ENCODE peak calls at places on chromosomes 4 and X, in four cellular contexts. Z is H1, V is HEK293T, S is HepG2. L is an unnamed sample.

GRCh38 chr4:105490523-105490922 is 16.7 kb upstream of the PPA2 start:
- DNase-seq in S (no peak), V (no peak), Z (no peak), L (no peak)

GRCh38 chr4:85762204-85762884 is 287.4 kb downstream of the ARHGAP24 start:
- DNase-seq in V (no peak), Z (no peak), S (no peak), L (no peak)

GRCh38 chrX:43595931-43596330 is 60.2 kb upstream of the MAOA start:
- DNase-seq in S (no peak), Z (no peak), V (no peak), L (no peak)

GRCh38 chr4:8871417-8872401 is at the start of gene HMX1:
- DNase-seq in V (peak), Z (peak), S (no peak), L (no peak)

GRCh38 chr4:173214661-173215060 is 46.0 kb downstream of the GALNT7 start:
- DNase-seq in V (no peak), Z (no peak), S (no peak), L (no peak)

GRCh38 chr4:164536829-164537228 is 217.1 kb upstream of the SMIM31 start:
- DNase-seq in S (peak), Z (no peak), V (no peak), L (no peak)

GRCh38 chrX:74419861-74420193 is 1.5 kb upstream of the SLC16A2 start:
- DNase-seq in Z (no peak), S (no peak), V (peak), L (no peak)

GRCh38 chrX:101203782-101204351 is 15.7 kb upstream of the DRP2 start:
- DNase-seq in V (no peak), S (no peak), Z (no peak), L (no peak)

GRCh38 chr4:7429601-7430078 is 5.1 kb downstream of the PSAPL1 start:
- DNase-seq in V (no peak), S (no peak), Z (peak), L (no peak)

GRCh38 chrX:65726708-65727107 is 59.3 kb downstream of the MSN start:
- DNase-seq in S (no peak), Z (no peak), V (no peak), L (peak)

GRCh38 chrX:150625875-150626274 is 57.5 kb downstream of the MTM1 start:
- DNase-seq in V (no peak), Z (no peak), S (no peak), L (no peak)

GRCh38 chr4:35364321-35364870 is 879.9 kb downstream of the ARAP2 start:
- DNase-seq in S (no peak), V (no peak), Z (no peak), L (no peak)

GRCh38 chr4:173294444-173294843 is 39.7 kb downstream of the HMGB2 start:
- DNase-seq in V (no peak), S (no peak), Z (no peak), L (no peak)

GRCh38 chr4:70936200-70936787 is 34.1 kb downstream of the MOB1B start:
- DNase-seq in V (no peak), S (no peak), Z (no peak), L (no peak)

GRCh38 chr4:39706334-39706733 is 8.4 kb downstream of the UBE2K start:
- DNase-seq in S (peak), V (no peak), Z (peak), L (no peak)

GRCh38 chr4:6119507-6120020 is 80.8 kb downstream of the JAKMIP1 start:
- DNase-seq in V (no peak), Z (no peak), S (no peak), L (no peak)

GRCh38 chr4:93384897-93385296 is 443.7 kb upstream of the ATOH1 start:
- DNase-seq in Z (no peak), S (no peak), V (no peak), L (no peak)

GRCh38 chr4:124276461-124276860 is 436.1 kb downstream of the ANKRD50 start:
- DNase-seq in Z (no peak), S (no peak), V (no peak), L (no peak)

GRCh38 chr4:89797117-89797516 is 39.8 kb downstream of the SNCA start:
- DNase-seq in V (no peak), S (no peak), Z (no peak), L (no peak)

GRCh38 chr4:39655866-39656265 is 17.2 kb upstream of the SMIM14 start:
- DNase-seq in S (peak), V (no peak), Z (no peak), L (no peak)

GRCh38 chr4:38533024-38533556 is 130.9 kb upstream of the KLF3 start:
- DNase-seq in Z (no peak), S (no peak), V (no peak), L (no peak)

DNA sequence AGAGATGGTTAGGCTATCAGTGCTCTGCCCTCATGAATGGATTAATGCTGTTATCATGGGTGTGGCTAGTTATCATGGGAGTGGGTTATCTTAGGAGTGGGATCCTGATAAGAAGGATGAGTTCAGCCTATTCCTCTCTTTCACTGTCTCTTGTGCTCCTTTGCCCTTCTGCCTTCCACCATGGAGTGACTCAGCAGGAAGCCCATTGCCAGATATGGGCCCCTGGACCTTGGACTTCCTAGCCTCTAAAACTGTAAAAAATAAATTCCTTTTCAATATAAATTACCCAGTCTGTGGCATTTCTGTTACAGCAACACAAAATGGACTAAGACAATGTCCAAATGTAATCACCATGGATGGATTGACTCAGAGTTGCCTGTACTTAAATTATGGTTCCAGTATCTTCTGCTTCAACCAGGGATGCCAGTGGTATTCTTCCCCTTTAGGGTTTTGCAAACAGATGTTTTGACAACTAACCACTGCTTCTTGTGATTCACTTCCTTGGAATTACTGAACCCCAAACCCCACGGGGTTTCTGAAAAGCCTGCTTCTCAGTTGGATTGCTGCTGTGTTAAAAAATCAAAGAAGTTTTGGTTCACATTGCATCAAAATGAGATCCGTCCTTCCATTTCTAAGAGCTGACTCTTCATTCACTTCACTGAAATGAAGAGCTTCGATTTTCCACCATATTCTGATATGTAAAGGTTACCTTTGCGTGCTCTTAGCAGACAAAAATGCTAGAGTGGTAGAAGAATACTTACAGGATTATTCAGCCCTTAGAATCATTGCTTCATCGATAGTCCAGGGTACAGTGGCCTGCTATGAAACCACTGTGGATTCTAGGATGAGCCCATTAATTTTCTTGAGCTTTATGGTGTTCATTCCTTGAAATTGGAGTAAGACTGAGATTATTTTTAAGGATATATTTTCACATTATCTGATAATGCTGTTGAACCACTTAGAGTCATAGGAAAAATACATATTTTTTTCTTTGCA is 107.7 kb downstream of the FRMPD4 start:
- DNase-seq in Z (no peak), V (no peak), S (no peak), L (peak)
- TF ChIP-seq SUZ12 in Z (no peak), V (no peak), S (no peak), L (no peak)

GRCh38 chr4:153233761-153234371 is 29.6 kb downstream of the TRIM2 start:
- DNase-seq in S (no peak), Z (no peak), V (no peak), L (no peak)
- TF ChIP-seq SUZ12 in S (no peak), Z (no peak), V (no peak), L (no peak)

DNA sequence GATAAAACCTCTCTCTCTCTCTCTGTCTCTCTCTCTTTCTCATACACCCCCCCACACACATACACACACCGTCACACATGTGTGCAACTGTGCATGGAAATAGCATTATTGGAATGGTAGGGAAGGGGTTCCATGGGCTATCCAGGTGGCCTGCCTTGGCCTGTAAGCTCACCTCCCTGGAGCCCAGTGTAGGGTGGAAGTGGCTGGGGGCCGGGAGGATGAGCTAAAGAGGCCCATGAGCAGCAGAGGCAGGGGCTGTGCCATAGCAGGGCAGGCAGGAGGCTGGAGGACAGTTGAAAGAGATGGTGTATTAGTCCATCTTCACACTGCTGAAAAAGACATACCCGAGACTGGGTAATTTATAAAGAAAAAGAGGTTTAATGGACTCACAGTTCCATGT is 74.2 kb downstream of the CYTL1 start:
- DNase-seq in V (no peak), Z (no peak), S (no peak), L (no peak)
- TF ChIP-seq SUZ12 in V (no peak), Z (no peak), S (no peak), L (no peak)

GRCh38 chr4:183175631-183176232 is 76.7 kb downstream of the WWC2 start:
- DNase-seq in S (peak), Z (no peak), V (no peak), L (no peak)

GRCh38 chr4:183173580-183174526 is 74.8 kb downstream of the WWC2 start:
- DNase-seq in V (no peak), S (no peak), Z (no peak), L (no peak)

GRCh38 chr4:183178201-183178600 is 79.1 kb downstream of the WWC2 start:
- DNase-seq in Z (no peak), V (no peak), S (no peak), L (no peak)

GRCh38 chr4:183180096-183180495 is 81.0 kb downstream of the WWC2 start:
- DNase-seq in Z (no peak), V (no peak), S (no peak), L (no peak)

GRCh38 chr4:183177001-183177400 is 77.9 kb downstream of the WWC2 start:
- DNase-seq in V (no peak), S (no peak), Z (no peak), L (no peak)
- TF ChIP-seq SUZ12 in V (no peak), S (no peak), Z (no peak), L (no peak)

GRCh38 chr4:87944967-87945366 is 30.5 kb upstream of the SPP1 start:
- DNase-seq in S (no peak), V (no peak), Z (no peak), L (no peak)
- TF ChIP-seq SUZ12 in S (no peak), V (no peak), Z (no peak), L (no peak)

GRCh38 chr4:73341454-73341853 is 62.6 kb upstream of the ALB start:
- DNase-seq in Z (peak), S (peak), V (peak), L (peak)
- TF ChIP-seq SUZ12 in Z (no peak), S (no peak), V (no peak), L (no peak)

DNA sequence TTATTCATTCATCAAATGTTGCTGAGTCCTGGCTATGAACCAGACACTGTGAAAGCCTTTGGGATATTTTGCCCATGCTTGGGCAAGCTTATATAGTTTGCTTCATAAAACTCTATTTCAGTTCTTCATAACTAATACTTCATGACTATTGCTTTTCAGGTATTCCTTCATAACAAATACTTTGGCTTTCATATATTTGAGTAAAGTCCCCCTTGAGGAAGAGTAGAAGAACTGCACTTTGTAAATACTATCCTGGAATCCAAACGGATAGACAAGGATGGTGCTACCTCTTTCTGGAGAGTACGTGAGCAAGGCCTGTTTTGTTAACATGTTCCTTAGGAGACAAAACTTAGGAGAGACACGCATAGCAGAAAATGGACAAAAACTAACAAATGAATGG is 1.7 kb upstream of the AFP start:
- DNase-seq in S (peak), V (peak), Z (no peak), L (no peak)
- TF ChIP-seq SUZ12 in S (no peak), V (no peak), Z (no peak), L (no peak)

GRCh38 chr4:21470531-21470930 is 478.0 kb downstream of the KCNIP4 start:
- DNase-seq in Z (no peak), V (no peak), S (no peak), L (no peak)

GRCh38 chr4:21467551-21467950 is 481.0 kb downstream of the KCNIP4 start:
- DNase-seq in S (no peak), V (no peak), Z (no peak), L (no peak)

GRCh38 chr4:21474195-21474594 is 474.4 kb downstream of the KCNIP4 start:
- DNase-seq in V (no peak), Z (no peak), S (no peak), L (no peak)

DNA sequence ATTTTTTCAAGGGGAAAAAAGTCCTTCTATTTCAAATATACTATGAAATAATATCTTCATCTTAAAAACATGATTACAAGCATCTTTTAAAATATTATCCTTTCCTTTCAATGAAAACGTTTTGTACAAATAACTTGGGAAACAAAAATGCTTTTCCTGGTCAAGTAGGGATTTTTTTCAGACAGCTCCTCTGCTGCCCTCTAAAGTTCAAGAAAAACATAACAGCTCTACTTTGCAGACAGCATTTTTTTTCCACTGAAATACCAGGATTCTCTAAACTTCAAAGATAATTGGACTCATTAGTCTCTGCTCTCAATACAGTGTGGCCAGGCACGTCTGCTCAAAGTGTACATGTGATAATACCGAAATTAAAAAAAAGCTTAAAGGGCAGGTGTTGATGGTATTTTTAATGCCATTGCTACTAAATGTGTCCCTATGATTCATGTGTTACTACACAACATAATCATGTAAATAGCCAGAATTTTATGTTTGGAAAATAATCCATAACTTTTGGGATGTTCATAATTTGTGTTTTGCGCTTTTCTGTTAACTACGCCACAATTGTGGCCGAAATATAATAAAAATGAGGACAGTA is 479.0 kb downstream of the KCNIP4 start:
- DNase-seq in Z (no peak), V (peak), S (peak), L (no peak)
- TF ChIP-seq SUZ12 in Z (no peak), V (no peak), S (no peak), L (no peak)

DNA sequence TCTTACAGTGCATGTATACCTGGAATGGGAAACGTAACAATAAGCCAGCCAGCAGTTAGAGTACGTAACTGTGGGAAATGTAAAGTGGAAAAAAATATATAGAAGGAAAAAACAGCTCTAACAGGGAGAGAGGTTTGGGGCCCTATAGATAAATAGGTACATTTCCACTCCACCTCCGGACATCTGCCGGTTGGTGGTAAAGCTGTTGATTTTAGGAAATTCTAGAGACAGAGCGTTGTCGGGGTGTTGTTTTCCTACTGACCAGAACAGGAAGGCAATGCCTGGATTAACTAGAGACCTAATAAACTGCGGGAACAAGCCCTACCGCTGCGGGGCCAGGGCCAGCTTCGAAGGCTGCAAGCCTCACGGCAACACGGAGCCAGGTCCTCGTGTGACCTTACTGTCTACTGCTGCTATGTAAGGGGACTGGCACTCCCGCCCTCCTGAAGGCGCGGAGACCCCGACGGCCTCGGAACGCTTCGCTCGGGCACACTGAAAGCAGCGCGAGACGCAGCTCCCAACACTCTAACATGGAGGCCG is 757 bp upstream of the CDKN2AIP start:
- DNase-seq in Z (no peak), V (peak), S (no peak), L (peak)
- TF ChIP-seq SUZ12 in Z (no peak), V (no peak), S (no peak), L (no peak)

DNA sequence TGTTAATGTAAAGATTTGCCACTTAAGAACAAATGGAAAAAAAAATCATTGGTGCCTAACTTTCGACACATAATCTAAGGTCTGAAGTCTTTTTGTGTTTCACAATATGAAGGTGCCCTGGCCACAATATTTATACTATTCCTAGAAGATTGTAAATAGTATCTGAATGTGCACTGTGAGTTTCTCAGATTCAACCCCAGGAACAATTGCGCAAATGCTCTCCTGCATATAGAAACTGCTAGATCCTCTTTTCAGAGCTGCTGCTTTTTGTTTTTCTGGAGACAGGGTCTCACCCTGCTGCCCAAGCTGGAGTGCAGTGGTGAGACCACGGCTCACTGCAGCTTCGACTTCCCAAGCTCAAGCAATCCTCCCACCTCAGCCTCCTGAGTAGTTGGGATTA is 480.1 kb upstream of the FTHL17 start:
- DNase-seq in V (no peak), S (no peak), Z (no peak), L (no peak)
- TF ChIP-seq SUZ12 in V (no peak), S (no peak), Z (no peak), L (no peak)

L was measured in NT2/D1.